ENCODE peak calls at places on chromosomes 4 and X, in ten cellular contexts. K is tibial nerve, E is gastrocnemius medialis, M is ovary, R is adrenal gland, P is A549, X is endothelial cell of umbilical vein, W is sigmoid colon, L is GM12878, V is uterus. A is an unnamed sample.

GRCh38 chr4:20829958-20830357 is 129.7 kb downstream of the PACRGL start:
- DNase-seq in K (no peak), E (no peak), M (no peak), R (no peak), P (no peak), X (peak), W (no peak), L (no peak), V (no peak), A (no peak)

GRCh38 chr4:186724048-186724860 is 598 bp upstream of the FAT1 start:
- DNase-seq in K (no peak), E (no peak), M (peak), R (peak), P (peak), X (no peak), W (peak), L (no peak), V (peak), A (peak)

GRCh38 chr4:88880501-88881226 is 176.3 kb downstream of the FAM13A start:
- DNase-seq in K (no peak), E (no peak), M (no peak), R (no peak), P (no peak), X (no peak), W (no peak), L (no peak), V (no peak), A (no peak)

GRCh38 chr4:71680706-71681105 is 103.2 kb downstream of the GC start:
- DNase-seq in K (no peak), E (no peak), M (no peak), R (no peak), P (no peak), X (no peak), W (no peak), L (no peak), V (no peak), A (no peak)

GRCh38 chr4:16045687-16046086 is 38.1 kb downstream of the PROM1 start:
- DNase-seq in K (no peak), E (no peak), M (no peak), R (no peak), P (no peak), X (no peak), W (no peak), L (no peak), V (no peak), A (no peak)

GRCh38 chrX:84186603-84187358 is 1.2 kb downstream of the RPS6KA6 start:
- DNase-seq in K (peak), E (no peak), M (no peak), R (no peak), P (peak), X (peak), W (no peak), L (no peak), V (no peak), A (peak)

GRCh38 chrX:112654871-112655270 is 24.9 kb downstream of the LHFPL1 start:
- DNase-seq in K (no peak), E (no peak), M (no peak), R (no peak), P (no peak), X (no peak), W (no peak), L (no peak), V (no peak), A (no peak)

GRCh38 chr4:126738926-126739325 is 893.8 kb upstream of the INTU start:
- DNase-seq in K (no peak), E (no peak), M (no peak), R (no peak), P (no peak), X (no peak), W (no peak), L (no peak), V (no peak), A (no peak)

GRCh38 chr4:147289181-147289580 is 191.7 kb upstream of the EDNRA start:
- DNase-seq in K (no peak), E (no peak), M (no peak), R (no peak), P (no peak), X (no peak), W (no peak), L (no peak), V (no peak), A (no peak)

GRCh38 chr4:7988437-7988836 is 48.8 kb upstream of the AFAP1 start:
- DNase-seq in K (no peak), E (no peak), M (no peak), R (no peak), P (no peak), X (no peak), W (no peak), L (no peak), V (no peak), A (no peak)

GRCh38 chr4:78120144-78120880 is 63.2 kb downstream of the FRAS1 start:
- DNase-seq in K (no peak), E (no peak), M (no peak), R (no peak), P (no peak), X (no peak), W (no peak), L (no peak), V (no peak), A (no peak)

GRCh38 chr4:65623509-65623908 is 46.8 kb downstream of the EPHA5 start:
- DNase-seq in K (no peak), E (no peak), M (no peak), R (no peak), P (peak), X (peak), W (no peak), L (no peak), V (no peak), A (no peak)

GRCh38 chr4:48578132-48578964 is 88.3 kb downstream of the ZAR1 start:
- DNase-seq in K (peak), E (no peak), M (peak), R (peak), P (peak), X (peak), W (peak), L (peak), V (peak), A (peak)

GRCh38 chrX:148649145-148649645 is 148.8 kb downstream of the AFF2 start:
- DNase-seq in K (no peak), E (no peak), M (no peak), R (no peak), P (no peak), X (no peak), W (no peak), L (no peak), V (no peak), A (no peak)

GRCh38 chr4:126051709-126052424 is 737.1 kb downstream of the FAT4 start:
- DNase-seq in K (no peak), E (no peak), M (no peak), R (no peak), P (no peak), X (peak), W (no peak), L (no peak), V (no peak), A (no peak)

GRCh38 chr4:55932489-55932888 is 16.3 kb upstream of the CEP135 start:
- DNase-seq in K (no peak), E (no peak), M (no peak), R (no peak), P (no peak), X (no peak), W (no peak), L (no peak), V (no peak), A (no peak)

GRCh38 chr4:140743194-140743931 is 12.8 kb downstream of the TBC1D9 start:
- DNase-seq in K (no peak), E (no peak), M (no peak), R (no peak), P (peak), X (peak), W (no peak), L (peak), V (no peak), A (peak)

GRCh38 chr4:108166441-108167315 is 2.1 kb downstream of the LEF1 start:
- DNase-seq in K (no peak), E (no peak), M (no peak), R (peak), P (no peak), X (no peak), W (no peak), L (no peak), V (no peak), A (peak)

GRCh38 chr4:76856183-76856969 is 41.6 kb downstream of the SOWAHB start:
- DNase-seq in K (no peak), E (no peak), M (no peak), R (no peak), P (peak), X (peak), W (no peak), L (no peak), V (no peak), A (peak)

GRCh38 chr4:109315818-109316217 is 13.4 kb upstream of the COL25A1 start:
- DNase-seq in K (no peak), E (no peak), M (no peak), R (no peak), P (no peak), X (peak), W (no peak), L (no peak), V (no peak), A (no peak)

GRCh38 chr4:156169861-156170260 is 216.2 kb upstream of the CTSO start:
- DNase-seq in K (no peak), E (no peak), M (no peak), R (no peak), P (no peak), X (no peak), W (no peak), L (no peak), V (no peak), A (no peak)

GRCh38 chrX:1053072-1053471 is 159.4 kb downstream of the CRLF2 start:
- DNase-seq in K (no peak), E (no peak), M (no peak), R (no peak), P (no peak), X (no peak), W (no peak), L (no peak), V (no peak), A (no peak)

GRCh38 chr4:2977116-2978097 is 14.0 kb downstream of the GRK4 start:
- DNase-seq in K (no peak), E (no peak), M (no peak), R (no peak), P (no peak), X (no peak), W (no peak), L (no peak), V (no peak), A (no peak)

GRCh38 chr4:101102114-101102752 is 245.1 kb downstream of the PPP3CA start:
- DNase-seq in K (peak), E (peak), M (peak), R (peak), P (no peak), X (peak), W (peak), L (no peak), V (peak), A (peak)

GRCh38 chr4:52997132-52997416 is 135.0 kb downstream of the RASL11B start:
- DNase-seq in K (no peak), E (no peak), M (peak), R (no peak), P (no peak), X (peak), W (no peak), L (no peak), V (no peak), A (no peak)

GRCh38 chrX:1354036-1355019 is 17.7 kb downstream of the IL3RA start:
- DNase-seq in K (no peak), E (no peak), M (no peak), R (no peak), P (no peak), X (no peak), W (no peak), L (no peak), V (no peak), A (no peak)

GRCh38 chrX:49242545-49243066 is 7.3 kb downstream of the CCDC22 start:
- DNase-seq in K (no peak), E (no peak), M (no peak), R (no peak), P (peak), X (no peak), W (peak), L (no peak), V (no peak), A (no peak)

GRCh38 chrX:46648660-46649059 is 75.1 kb downstream of the CHST7 start:
- DNase-seq in K (no peak), E (no peak), M (no peak), R (no peak), P (no peak), X (no peak), W (no peak), L (no peak), V (no peak), A (no peak)
- H3K27ac ChIP-seq in K (no peak), E (no peak), M (no peak), R (no peak), P (no peak), X (no peak), W (no peak), L (no peak), V (no peak), A (no peak)

GRCh38 chr4:122920473-122920872 is 1.9 kb downstream of the NUDT6 start:
- DNase-seq in K (no peak), E (no peak), M (no peak), R (no peak), P (peak), X (no peak), W (no peak), L (no peak), V (no peak), A (no peak)

GRCh38 chr4:122921971-122922876 is at the start of gene NUDT6:
- DNase-seq in K (peak), E (peak), M (peak), R (peak), P (peak), X (peak), W (peak), L (no peak), V (peak), A (peak)

GRCh38 chr4:122917731-122918130 is 4.7 kb downstream of the NUDT6 start:
- DNase-seq in K (no peak), E (no peak), M (no peak), R (no peak), P (peak), X (peak), W (no peak), L (no peak), V (no peak), A (no peak)

GRCh38 chr4:122921300-122921699 is 1.1 kb downstream of the NUDT6 start:
- DNase-seq in K (no peak), E (no peak), M (no peak), R (no peak), P (no peak), X (no peak), W (no peak), L (no peak), V (no peak), A (no peak)

GRCh38 chr4:122922877-122923511 is 597 bp upstream of the NUDT6 start:
- DNase-seq in K (peak), E (peak), M (peak), R (peak), P (peak), X (peak), W (peak), L (peak), V (peak), A (peak)
- TF ChIP-seq POLR2A in K (no peak), E (no peak), M (no peak), R (no peak), P (no peak), X (peak), W (no peak), L (peak), V (peak), A (no peak)

GRCh38 chrX:23785564-23785963 is 2.6 kb downstream of the SAT1 start:
- DNase-seq in K (no peak), E (no peak), M (no peak), R (no peak), P (peak), X (peak), W (no peak), L (no peak), V (no peak), A (no peak)
- H3K27ac ChIP-seq in K (peak), E (peak), M (no peak), R (no peak), P (peak), X (no peak), W (peak), L (no peak), V (peak), A (no peak)

GRCh38 chr4:83369825-83370639 is 35.4 kb upstream of the HPSE start:
- DNase-seq in K (no peak), E (no peak), M (no peak), R (no peak), P (no peak), X (no peak), W (no peak), L (no peak), V (no peak), A (no peak)
- TF ChIP-seq POLR2A in K (no peak), E (no peak), M (no peak), R (no peak), P (no peak), X (no peak), W (no peak), L (no peak), V (no peak), A (no peak)